ENCODE peak calls at places on chromosomes 5 and 9, in ten cellular contexts. R, L, M, H, J, Q, T, G, K and F are unnamed samples. For H3K4me1 and H3K36me3, the result is how much of the 10 kb centered on the place peaks cover.

GRCh38 chr5:122704247-122705036 is 70.4 kb upstream of the SNX2 start:
- DNase-seq in R (no peak), L (no peak), M (no peak), H (no peak), J (no peak), Q (no peak), T (peak), G (no peak), K (peak), F (no peak)

GRCh38 chr5:179863449-179864085 is 5.0 kb upstream of the MRNIP start:
- DNase-seq in R (no peak), L (no peak), M (no peak), H (no peak), J (no peak), Q (no peak), T (no peak), G (no peak), K (no peak), F (no peak)

GRCh38 chr5:54217826-54218503 is 92.4 kb downstream of the ARL15 start:
- DNase-seq in R (no peak), L (peak), M (no peak), H (no peak), J (peak), Q (no peak), T (peak), G (peak), K (peak), F (no peak)

GRCh38 chr5:35237580-35238376 is 7.5 kb upstream of the PRLR start:
- DNase-seq in R (no peak), L (no peak), M (no peak), H (no peak), J (peak), Q (no peak), T (peak), G (no peak), K (no peak), F (no peak)

GRCh38 chr5:87121315-87122170 is 146.1 kb upstream of the RASA1 start:
- DNase-seq in R (no peak), L (peak), M (no peak), H (no peak), J (no peak), Q (no peak), T (no peak), G (peak), K (peak), F (no peak)

GRCh38 chr9:122131401-122131921 is 28.1 kb downstream of the NDUFA8 start:
- DNase-seq in R (peak), L (peak), M (no peak), H (no peak), J (no peak), Q (no peak), T (peak), G (no peak), K (peak), F (no peak)

GRCh38 chr5:64486163-64486562 is 19.7 kb upstream of the RGS7BP start:
- DNase-seq in R (no peak), L (no peak), M (no peak), H (no peak), J (no peak), Q (no peak), T (no peak), G (no peak), K (no peak), F (no peak)

GRCh38 chr5:138656916-138657315 is 81.7 kb upstream of the HSPA9 start:
- DNase-seq in R (no peak), L (no peak), M (no peak), H (no peak), J (no peak), Q (no peak), T (no peak), G (no peak), K (no peak), F (no peak)

GRCh38 chr5:74357827-74358226 is 282.7 kb downstream of the ENC1 start:
- DNase-seq in R (no peak), L (no peak), M (no peak), H (no peak), J (no peak), Q (no peak), T (no peak), G (no peak), K (no peak), F (no peak)

GRCh38 chr9:131693651-131694597 is 46.0 kb downstream of the RAPGEF1 start:
- DNase-seq in R (no peak), L (no peak), M (no peak), H (no peak), J (no peak), Q (no peak), T (no peak), G (no peak), K (peak), F (no peak)

GRCh38 chr5:113164016-113164415 is 187.4 kb downstream of the DCP2 start:
- DNase-seq in R (no peak), L (no peak), M (no peak), H (no peak), J (no peak), Q (no peak), T (no peak), G (no peak), K (no peak), F (no peak)

GRCh38 chr9:20835364-20836286 is 151.6 kb downstream of the FOCAD start:
- DNase-seq in R (no peak), L (no peak), M (no peak), H (no peak), J (no peak), Q (no peak), T (no peak), G (peak), K (no peak), F (no peak)

GRCh38 chr5:91266184-91266705 is 116.9 kb downstream of the ARRDC3 start:
- DNase-seq in R (no peak), L (no peak), M (no peak), H (no peak), J (no peak), Q (no peak), T (peak), G (no peak), K (peak), F (no peak)

GRCh38 chr5:167968784-167969183 is 322.7 kb upstream of the WWC1 start:
- DNase-seq in R (no peak), L (no peak), M (no peak), H (no peak), J (no peak), Q (no peak), T (no peak), G (no peak), K (no peak), F (no peak)

GRCh38 chr5:145971701-145972100 is 35.3 kb downstream of the SH3RF2 start:
- DNase-seq in R (no peak), L (no peak), M (no peak), H (no peak), J (no peak), Q (no peak), T (no peak), G (no peak), K (no peak), F (no peak)

GRCh38 chr9:133113163-133113927 is 7.7 kb downstream of the RALGDS start:
- DNase-seq in R (peak), L (peak), M (no peak), H (no peak), J (no peak), Q (peak), T (no peak), G (peak), K (no peak), F (peak)

GRCh38 chr5:2887401-2888348 is 136.2 kb upstream of the IRX2 start:
- DNase-seq in R (no peak), L (no peak), M (no peak), H (no peak), J (no peak), Q (no peak), T (no peak), G (no peak), K (no peak), F (no peak)

GRCh38 chr9:93577045-93577939 is 908 bp downstream of the PHF2 start:
- DNase-seq in R (no peak), L (peak), M (peak), H (no peak), J (peak), Q (peak), T (peak), G (peak), K (peak), F (no peak)

GRCh38 chr9:84466580-84467285 is 126.2 kb upstream of the SLC28A3 start:
- DNase-seq in R (no peak), L (no peak), M (no peak), H (no peak), J (no peak), Q (no peak), T (no peak), G (no peak), K (no peak), F (no peak)

GRCh38 chr9:110256142-110256391 is 240 bp downstream of the TXN start:
- DNase-seq in R (no peak), L (no peak), M (no peak), H (no peak), J (no peak), Q (no peak), T (no peak), G (no peak), K (no peak), F (no peak)

GRCh38 chr9:87656485-87656884 is 69.4 kb upstream of the CTSL start:
- DNase-seq in R (no peak), L (no peak), M (peak), H (no peak), J (no peak), Q (no peak), T (no peak), G (no peak), K (no peak), F (no peak)

GRCh38 chr9:86788456-86788855 is 158.8 kb downstream of the GAS1 start:
- DNase-seq in R (no peak), L (no peak), M (no peak), H (no peak), J (no peak), Q (no peak), T (no peak), G (no peak), K (no peak), F (no peak)

GRCh38 chr9:107794259-107794658 is 304.7 kb upstream of the KLF4 start:
- DNase-seq in R (no peak), L (no peak), M (no peak), H (no peak), J (peak), Q (no peak), T (peak), G (no peak), K (no peak), F (no peak)

GRCh38 chr5:17374973-17375844 is 122.8 kb upstream of the TAF11L2 start:
- DNase-seq in R (no peak), L (no peak), M (no peak), H (no peak), J (no peak), Q (no peak), T (peak), G (no peak), K (peak), F (no peak)

GRCh38 chr9:120689860-120690259 is 24.4 kb downstream of the MEGF9 start:
- DNase-seq in R (no peak), L (no peak), M (no peak), H (no peak), J (no peak), Q (no peak), T (no peak), G (no peak), K (no peak), F (no peak)

GRCh38 chr5:79242242-79243039 is 6.5 kb downstream of the JMY start:
- DNase-seq in R (no peak), L (no peak), M (no peak), H (no peak), J (no peak), Q (no peak), T (no peak), G (no peak), K (no peak), F (no peak)

GRCh38 chr9:35859310-35859994 is 10.7 kb downstream of the OR13J1 start:
- DNase-seq in R (peak), L (no peak), M (no peak), H (no peak), J (no peak), Q (peak), T (no peak), G (peak), K (no peak), F (no peak)

GRCh38 chr5:36763454-36763853 is 113.1 kb upstream of the NIPBL start:
- DNase-seq in R (no peak), L (no peak), M (no peak), H (no peak), J (no peak), Q (peak), T (no peak), G (no peak), K (no peak), F (no peak)

GRCh38 chr5:140253985-140254384 is 48.9 kb downstream of the PFDN1 start:
- DNase-seq in R (peak), L (peak), M (no peak), H (no peak), J (peak), Q (peak), T (no peak), G (no peak), K (no peak), F (no peak)
- H3K4me1 ChIP-seq in R (under half), L (under half), M (under half), H (under half), J (under half), Q (under half), T (under half), G (under half), K (under half), F (under half)

GRCh38 chr5:176389114-176389768 is 690 bp downstream of the HIGD2A start:
- DNase-seq in R (no peak), L (no peak), M (no peak), H (no peak), J (no peak), Q (no peak), T (no peak), G (no peak), K (no peak), F (no peak)

GRCh38 chr5:176388003-176388340 is 426 bp downstream of the NOP16 start:
- DNase-seq in R (no peak), L (no peak), M (no peak), H (no peak), J (no peak), Q (no peak), T (peak), G (no peak), K (no peak), F (no peak)

GRCh38 chr5:176386491-176386890 is 1.9 kb downstream of the NOP16 start:
- DNase-seq in R (no peak), L (no peak), M (no peak), H (no peak), J (no peak), Q (no peak), T (no peak), G (no peak), K (no peak), F (no peak)

GRCh38 chr5:176388341-176389113 is at the start of the genes HIGD2A and NOP16:
- DNase-seq in R (peak), L (peak), M (peak), H (peak), J (peak), Q (peak), T (peak), G (peak), K (peak), F (peak)

GRCh38 chr5:176387384-176387925 is 943 bp downstream of the NOP16 start:
- DNase-seq in R (no peak), L (no peak), M (no peak), H (no peak), J (no peak), Q (no peak), T (no peak), G (no peak), K (no peak), F (no peak)
- H3K36me3 ChIP-seq in R (under half), L (under half), M (under half), H (under half), J (under half), Q (under half), T (under half), G (under half), K (under half), F (under half)

DNA sequence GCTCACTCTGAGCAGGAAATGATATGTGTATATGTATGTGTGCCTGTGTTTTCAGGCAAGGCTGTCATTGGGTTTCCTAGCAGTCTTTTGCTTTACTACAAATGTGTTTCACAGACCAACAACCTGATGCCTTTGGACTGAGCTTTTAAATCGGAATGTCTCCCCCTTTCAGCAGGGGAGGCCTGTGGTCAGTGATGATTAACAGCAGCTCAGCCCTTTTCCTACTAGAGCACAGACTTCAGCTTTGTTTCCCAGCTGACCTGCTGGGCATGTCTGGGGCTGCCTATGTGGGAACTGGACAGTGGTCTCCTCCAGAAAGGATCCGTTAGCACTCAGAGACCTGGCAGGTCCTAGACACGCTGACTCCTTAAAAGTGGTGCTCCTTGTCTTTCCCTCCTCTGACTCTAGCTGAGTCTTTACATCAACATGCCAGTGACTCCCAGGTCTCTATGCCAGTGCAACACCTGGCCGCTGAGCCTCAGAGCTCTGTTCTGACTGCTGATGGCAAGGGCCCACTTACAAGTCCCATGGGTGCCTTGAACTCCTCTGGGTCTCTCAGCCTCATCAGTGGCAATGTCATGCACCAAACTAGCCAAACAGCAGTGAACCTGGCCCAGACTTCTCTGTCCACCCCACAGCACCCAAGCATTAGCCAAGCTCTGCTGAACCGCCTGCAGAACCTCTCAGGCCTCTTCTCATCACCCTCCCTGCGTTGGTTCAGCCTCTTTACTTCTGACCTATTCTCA is 7.7 kb downstream of the MACROH2A1 start:
- DNase-seq in R (no peak), L (no peak), M (no peak), H (no peak), J (no peak), Q (no peak), T (no peak), G (no peak), K (no peak), F (no peak)
- H3K27ac ChIP-seq in R (peak), L (peak), M (no peak), H (no peak), J (no peak), Q (peak), T (peak), G (peak), K (peak), F (no peak)

DNA sequence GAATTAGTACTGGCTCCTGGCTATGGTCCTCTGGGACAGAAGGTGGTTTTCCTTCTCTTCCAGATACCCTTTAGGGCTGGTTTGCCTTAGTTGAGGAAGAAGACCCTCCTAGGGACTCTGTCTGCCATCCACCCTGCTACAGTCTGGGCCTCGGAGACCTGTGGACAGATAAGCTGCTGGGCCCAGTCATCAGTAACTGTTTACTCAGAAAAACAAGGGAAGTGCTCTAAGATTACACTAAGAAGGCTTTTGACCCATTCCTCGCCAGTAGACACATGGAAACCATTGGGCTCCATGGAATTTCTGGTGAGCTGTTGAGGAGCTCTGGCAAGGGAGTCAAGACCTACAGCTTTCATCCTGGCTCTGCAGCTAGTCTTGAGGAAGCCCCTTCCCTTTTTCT is 31.2 kb downstream of the LARP1 start:
- DNase-seq in R (no peak), L (no peak), M (no peak), H (no peak), J (no peak), Q (no peak), T (no peak), G (no peak), K (no peak), F (no peak)
- H3K4me1 ChIP-seq in R (half or more), L (under half), M (under half), H (half or more), J (under half), Q (under half), T (under half), G (half or more), K (under half), F (under half)